ENCODE peak calls at places on chromosomes 4 and X, in eight cellular contexts. One of them, this sample, is unnamed.
A peak's percentile ranks its signal among the peaks of the same experiment; 100 is the strongest.

GRCh38 chrX:118179161-118179560 is 62.6 kb upstream of the KLHL13 start:
- DNase-seq in Right ventricle myocardium superior: no peak
- DNase-seq in GM04504: no peak
- DNase-seq in effector CD4-positive, alpha-beta T cell: no peak
- DNase-seq in aorta: no peak
- DNase-seq in skeletal muscle cell: no peak
- DNase-seq in SW480: no peak
- DNase-seq in NCI-H1436: no peak
- DNase-seq in this sample: no peak

GRCh38 chr4:88690355-88690754 is 7.3 kb downstream of the NAP1L5 start:
- DNase-seq in Right ventricle myocardium superior: no peak
- DNase-seq in GM04504: no peak
- DNase-seq in effector CD4-positive, alpha-beta T cell: no peak
- DNase-seq in aorta: no peak
- DNase-seq in skeletal muscle cell: no peak
- DNase-seq in SW480: no peak
- DNase-seq in NCI-H1436: no peak
- DNase-seq in this sample: peak; percentile 28

GRCh38 chrX:105698386-105698785 is 124.0 kb upstream of the NRK start:
- DNase-seq in Right ventricle myocardium superior: no peak
- DNase-seq in GM04504: no peak
- DNase-seq in effector CD4-positive, alpha-beta T cell: no peak
- DNase-seq in aorta: no peak
- DNase-seq in skeletal muscle cell: peak; percentile 24
- DNase-seq in SW480: no peak
- DNase-seq in NCI-H1436: no peak
- DNase-seq in this sample: no peak

GRCh38 chr4:2511645-2512131 is 24.8 kb upstream of the FAM193A start:
- DNase-seq in Right ventricle myocardium superior: no peak
- DNase-seq in GM04504: no peak
- DNase-seq in effector CD4-positive, alpha-beta T cell: no peak
- DNase-seq in aorta: no peak
- DNase-seq in skeletal muscle cell: no peak
- DNase-seq in SW480: no peak
- DNase-seq in NCI-H1436: no peak
- DNase-seq in this sample: no peak

GRCh38 chr4:38931125-38931524 is 63.5 kb downstream of the FAM114A1 start:
- DNase-seq in Right ventricle myocardium superior: no peak
- DNase-seq in GM04504: no peak
- DNase-seq in effector CD4-positive, alpha-beta T cell: no peak
- DNase-seq in aorta: no peak
- DNase-seq in skeletal muscle cell: no peak
- DNase-seq in SW480: no peak
- DNase-seq in NCI-H1436: no peak
- DNase-seq in this sample: no peak

GRCh38 chrX:102863735-102864134 is 73.3 kb upstream of the RAB40AL start:
- DNase-seq in Right ventricle myocardium superior: peak; percentile 90
- DNase-seq in GM04504: peak; percentile 53
- DNase-seq in effector CD4-positive, alpha-beta T cell: peak; percentile 70
- DNase-seq in aorta: peak; percentile 86
- DNase-seq in skeletal muscle cell: peak; percentile 22
- DNase-seq in SW480: peak; percentile 53
- DNase-seq in NCI-H1436: peak; percentile 77
- DNase-seq in this sample: peak; percentile 62

GRCh38 chrX:72031634-72032033 is 100.1 kb downstream of the RTL5 start:
- DNase-seq in Right ventricle myocardium superior: no peak
- DNase-seq in GM04504: no peak
- DNase-seq in effector CD4-positive, alpha-beta T cell: no peak
- DNase-seq in aorta: no peak
- DNase-seq in skeletal muscle cell: no peak
- DNase-seq in SW480: no peak
- DNase-seq in NCI-H1436: no peak
- DNase-seq in this sample: no peak

GRCh38 chr4:153790962-153791551 is 2.2 kb upstream of the SFRP2 start:
- DNase-seq in Right ventricle myocardium superior: peak; percentile 47
- DNase-seq in GM04504: no peak
- DNase-seq in effector CD4-positive, alpha-beta T cell: no peak
- DNase-seq in aorta: peak; percentile 60
- DNase-seq in skeletal muscle cell: no peak
- DNase-seq in SW480: no peak
- DNase-seq in NCI-H1436: no peak
- DNase-seq in this sample: peak; percentile 5

GRCh38 chr4:161320377-161320776 is 843.4 kb downstream of the FSTL5 start:
- DNase-seq in Right ventricle myocardium superior: no peak
- DNase-seq in GM04504: peak; percentile 0
- DNase-seq in effector CD4-positive, alpha-beta T cell: no peak
- DNase-seq in aorta: no peak
- DNase-seq in skeletal muscle cell: no peak
- DNase-seq in SW480: no peak
- DNase-seq in NCI-H1436: peak; percentile 18
- DNase-seq in this sample: peak; percentile 27

GRCh38 chr4:166493828-166494432 is 620.9 kb downstream of the TLL1 start:
- DNase-seq in Right ventricle myocardium superior: no peak
- DNase-seq in GM04504: no peak
- DNase-seq in effector CD4-positive, alpha-beta T cell: no peak
- DNase-seq in aorta: no peak
- DNase-seq in skeletal muscle cell: no peak
- DNase-seq in SW480: no peak
- DNase-seq in NCI-H1436: no peak
- DNase-seq in this sample: peak; percentile 12

GRCh38 chrX:319579-320125 is 1.1 kb upstream of the GTPBP6 start:
- DNase-seq in Right ventricle myocardium superior: peak; percentile 61
- DNase-seq in GM04504: no peak
- DNase-seq in effector CD4-positive, alpha-beta T cell: no peak
- DNase-seq in aorta: peak; percentile 70
- DNase-seq in skeletal muscle cell: no peak
- DNase-seq in SW480: no peak
- DNase-seq in NCI-H1436: no peak
- DNase-seq in this sample: no peak

GRCh38 chr4:77582151-77582550 is 23.5 kb upstream of the CXCL13 start:
- DNase-seq in Right ventricle myocardium superior: no peak
- DNase-seq in GM04504: no peak
- DNase-seq in effector CD4-positive, alpha-beta T cell: no peak
- DNase-seq in aorta: no peak
- DNase-seq in skeletal muscle cell: peak; percentile 45
- DNase-seq in SW480: no peak
- DNase-seq in NCI-H1436: no peak
- DNase-seq in this sample: no peak

GRCh38 chr4:186249785-186250739 is 15.9 kb upstream of the F11 start:
- DNase-seq in Right ventricle myocardium superior: no peak
- DNase-seq in GM04504: no peak
- DNase-seq in effector CD4-positive, alpha-beta T cell: no peak
- DNase-seq in aorta: no peak
- DNase-seq in skeletal muscle cell: peak; percentile 6
- DNase-seq in SW480: no peak
- DNase-seq in NCI-H1436: no peak
- DNase-seq in this sample: no peak

GRCh38 chrX:134625315-134625718 is 33.0 kb downstream of the PLAC1 start:
- DNase-seq in Right ventricle myocardium superior: no peak
- DNase-seq in GM04504: no peak
- DNase-seq in effector CD4-positive, alpha-beta T cell: no peak
- DNase-seq in aorta: no peak
- DNase-seq in skeletal muscle cell: no peak
- DNase-seq in SW480: no peak
- DNase-seq in NCI-H1436: no peak
- DNase-seq in this sample: no peak

GRCh38 chr4:34271479-34272355 is 1972.6 kb downstream of the ARAP2 start:
- DNase-seq in Right ventricle myocardium superior: no peak
- DNase-seq in GM04504: no peak
- DNase-seq in effector CD4-positive, alpha-beta T cell: no peak
- DNase-seq in aorta: no peak
- DNase-seq in skeletal muscle cell: no peak
- DNase-seq in SW480: no peak
- DNase-seq in NCI-H1436: no peak
- DNase-seq in this sample: no peak

GRCh38 chr4:152255437-152255836 is 280.5 kb downstream of the FBXW7 start:
- DNase-seq in Right ventricle myocardium superior: no peak
- DNase-seq in GM04504: no peak
- DNase-seq in effector CD4-positive, alpha-beta T cell: peak; percentile 37
- DNase-seq in aorta: no peak
- DNase-seq in skeletal muscle cell: no peak
- DNase-seq in SW480: no peak
- DNase-seq in NCI-H1436: peak; percentile 28
- DNase-seq in this sample: no peak

GRCh38 chr4:140003851-140004579 is 150.0 kb downstream of the MAML3 start:
- DNase-seq in Right ventricle myocardium superior: no peak
- DNase-seq in GM04504: no peak
- DNase-seq in effector CD4-positive, alpha-beta T cell: no peak
- DNase-seq in aorta: no peak
- DNase-seq in skeletal muscle cell: no peak
- DNase-seq in SW480: no peak
- DNase-seq in NCI-H1436: no peak
- DNase-seq in this sample: no peak

GRCh38 chr4:72348701-72349100 is 220.3 kb downstream of the ADAMTS3 start:
- DNase-seq in Right ventricle myocardium superior: no peak
- DNase-seq in GM04504: no peak
- DNase-seq in effector CD4-positive, alpha-beta T cell: no peak
- DNase-seq in aorta: no peak
- DNase-seq in skeletal muscle cell: no peak
- DNase-seq in SW480: no peak
- DNase-seq in NCI-H1436: no peak
- DNase-seq in this sample: no peak

GRCh38 chrX:15930585-15930984 is 76.0 kb upstream of the AP1S2 start:
- DNase-seq in Right ventricle myocardium superior: no peak
- DNase-seq in GM04504: peak; percentile 40
- DNase-seq in effector CD4-positive, alpha-beta T cell: no peak
- DNase-seq in aorta: no peak
- DNase-seq in skeletal muscle cell: no peak
- DNase-seq in SW480: peak; percentile 39
- DNase-seq in NCI-H1436: no peak
- DNase-seq in this sample: peak; percentile 8

GRCh38 chr4:185587444-185588161 is 52.3 kb upstream of the PDLIM3 start:
- DNase-seq in Right ventricle myocardium superior: no peak
- DNase-seq in GM04504: no peak
- DNase-seq in effector CD4-positive, alpha-beta T cell: peak; percentile 48
- DNase-seq in aorta: no peak
- DNase-seq in skeletal muscle cell: no peak
- DNase-seq in SW480: no peak
- DNase-seq in NCI-H1436: no peak
- DNase-seq in this sample: no peak

GRCh38 chr4:77903186-77903585 is 40.6 kb downstream of the MRPL1 start:
- DNase-seq in Right ventricle myocardium superior: no peak
- DNase-seq in GM04504: no peak
- DNase-seq in effector CD4-positive, alpha-beta T cell: no peak
- DNase-seq in aorta: no peak
- DNase-seq in skeletal muscle cell: no peak
- DNase-seq in SW480: no peak
- DNase-seq in NCI-H1436: no peak
- DNase-seq in this sample: no peak

GRCh38 chr4:5399790-5400421 is 308.5 kb downstream of the EVC2 start:
- DNase-seq in Right ventricle myocardium superior: no peak
- DNase-seq in GM04504: no peak
- DNase-seq in effector CD4-positive, alpha-beta T cell: no peak
- DNase-seq in aorta: no peak
- DNase-seq in skeletal muscle cell: no peak
- DNase-seq in SW480: no peak
- DNase-seq in NCI-H1436: no peak
- DNase-seq in this sample: peak; percentile 8

GRCh38 chrX:112888916-112889315 is 48.3 kb upstream of the AMOT start:
- DNase-seq in Right ventricle myocardium superior: no peak
- DNase-seq in GM04504: no peak
- DNase-seq in effector CD4-positive, alpha-beta T cell: no peak
- DNase-seq in aorta: no peak
- DNase-seq in skeletal muscle cell: no peak
- DNase-seq in SW480: no peak
- DNase-seq in NCI-H1436: no peak
- DNase-seq in this sample: no peak

GRCh38 chr4:155512069-155512468 is 135.3 kb upstream of the MAP9 start:
- DNase-seq in Right ventricle myocardium superior: no peak
- DNase-seq in GM04504: no peak
- DNase-seq in effector CD4-positive, alpha-beta T cell: no peak
- DNase-seq in aorta: no peak
- DNase-seq in skeletal muscle cell: no peak
- DNase-seq in SW480: no peak
- DNase-seq in NCI-H1436: no peak
- DNase-seq in this sample: no peak

GRCh38 chr4:124708517-124709300 is 3.8 kb downstream of the ANKRD50 start:
- DNase-seq in Right ventricle myocardium superior: no peak
- DNase-seq in GM04504: no peak
- DNase-seq in effector CD4-positive, alpha-beta T cell: no peak
- DNase-seq in aorta: peak; percentile 17
- DNase-seq in skeletal muscle cell: peak; percentile 28
- DNase-seq in SW480: no peak
- DNase-seq in NCI-H1436: no peak
- DNase-seq in this sample: no peak

GRCh38 chr4:73770917-73771316 is 30.5 kb downstream of the CXCL8 start:
- DNase-seq in Right ventricle myocardium superior: no peak
- DNase-seq in GM04504: no peak
- DNase-seq in effector CD4-positive, alpha-beta T cell: no peak
- DNase-seq in aorta: no peak
- DNase-seq in skeletal muscle cell: no peak
- DNase-seq in SW480: peak; percentile 28
- DNase-seq in NCI-H1436: no peak
- DNase-seq in this sample: no peak

GRCh38 chr4:24598025-24598424 is 13.7 kb upstream of the DHX15 start:
- DNase-seq in Right ventricle myocardium superior: no peak
- DNase-seq in GM04504: no peak
- DNase-seq in effector CD4-positive, alpha-beta T cell: no peak
- DNase-seq in aorta: no peak
- DNase-seq in skeletal muscle cell: no peak
- DNase-seq in SW480: no peak
- DNase-seq in NCI-H1436: no peak
- DNase-seq in this sample: peak; percentile 89

GRCh38 chrX:70433848-70434351 is 10.7 kb upstream of the DLG3 start:
- DNase-seq in Right ventricle myocardium superior: peak; percentile 74
- DNase-seq in GM04504: no peak
- DNase-seq in effector CD4-positive, alpha-beta T cell: peak; percentile 65
- DNase-seq in aorta: peak; percentile 77
- DNase-seq in skeletal muscle cell: no peak
- DNase-seq in SW480: peak; percentile 77
- DNase-seq in NCI-H1436: peak; percentile 77
- DNase-seq in this sample: peak; percentile 46

GRCh38 chr4:3197366-3198105 is 51.4 kb upstream of the MSANTD1 start:
- DNase-seq in Right ventricle myocardium superior: no peak
- DNase-seq in GM04504: no peak
- DNase-seq in effector CD4-positive, alpha-beta T cell: no peak
- DNase-seq in aorta: no peak
- DNase-seq in skeletal muscle cell: no peak
- DNase-seq in SW480: no peak
- DNase-seq in NCI-H1436: no peak
- DNase-seq in this sample: no peak

GRCh38 chr4:165915215-165915614 is 42.2 kb downstream of the TLL1 start:
- DNase-seq in Right ventricle myocardium superior: no peak
- DNase-seq in GM04504: no peak
- DNase-seq in effector CD4-positive, alpha-beta T cell: no peak
- DNase-seq in aorta: no peak
- DNase-seq in skeletal muscle cell: no peak
- DNase-seq in SW480: no peak
- DNase-seq in NCI-H1436: no peak
- DNase-seq in this sample: no peak

GRCh38 chrX:103628386-103629290 is at the start of gene TCEAL1:
- DNase-seq in Right ventricle myocardium superior: peak; percentile 73
- DNase-seq in GM04504: no peak
- DNase-seq in effector CD4-positive, alpha-beta T cell: no peak
- DNase-seq in aorta: peak; percentile 72
- DNase-seq in skeletal muscle cell: peak; percentile 16
- DNase-seq in SW480: peak; percentile 76
- DNase-seq in NCI-H1436: peak; percentile 40
- DNase-seq in this sample: peak; percentile 9

GRCh38 chrX:129347291-129347690 is 176.0 kb downstream of the SMARCA1 start:
- DNase-seq in Right ventricle myocardium superior: no peak
- DNase-seq in GM04504: no peak
- DNase-seq in effector CD4-positive, alpha-beta T cell: no peak
- DNase-seq in aorta: no peak
- DNase-seq in skeletal muscle cell: no peak
- DNase-seq in SW480: no peak
- DNase-seq in NCI-H1436: no peak
- DNase-seq in this sample: no peak

GRCh38 chr4:32216502-32216901 is 1496.3 kb downstream of the PCDH7 start:
- DNase-seq in Right ventricle myocardium superior: no peak
- DNase-seq in GM04504: no peak
- DNase-seq in effector CD4-positive, alpha-beta T cell: no peak
- DNase-seq in aorta: no peak
- DNase-seq in skeletal muscle cell: no peak
- DNase-seq in SW480: no peak
- DNase-seq in NCI-H1436: no peak
- DNase-seq in this sample: no peak

This sample was measured in ACHN.